ENCODE peak calls at places on chromosomes 4 and X, in nine cellular contexts. V, R, N, T, K, H, G, W and P are unnamed samples. For H3K4me1, the result is how much of the 10 kb centered on the place peaks cover.

GRCh38 chrX:2549874-2550273 is 49.1 kb upstream of the DHRSX start:
- DNase-seq in V (no peak), H (no peak), K (no peak), N (no peak), R (no peak), W (no peak), G (no peak), T (no peak), P (no peak)

GRCh38 chr4:7323872-7324650 is 110.7 kb downstream of the PSAPL1 start:
- DNase-seq in T (peak), K (no peak), H (no peak), R (no peak), W (no peak), V (no peak), G (no peak), N (no peak), P (no peak)

GRCh38 chr4:140628016-140628415 is 59.3 kb upstream of the UCP1 start:
- DNase-seq in K (no peak), V (no peak), G (no peak), R (no peak), T (no peak), W (no peak), N (no peak), H (no peak), P (no peak)

GRCh38 chr4:124437853-124438495 is 274.6 kb downstream of the ANKRD50 start:
- DNase-seq in N (no peak), H (peak), T (no peak), G (no peak), R (no peak), V (no peak), K (no peak), W (no peak), P (no peak)

GRCh38 chr4:24850669-24851068 is 55.3 kb downstream of the SOD3 start:
- DNase-seq in T (peak), K (no peak), W (no peak), H (peak), V (no peak), N (no peak), R (no peak), G (no peak), P (no peak)

GRCh38 chrX:51336584-51336983 is 4.0 kb downstream of the NUDT10 start:
- DNase-seq in T (no peak), G (no peak), R (peak), W (no peak), K (no peak), H (peak), V (peak), N (no peak), P (no peak)

GRCh38 chr4:76197971-76198410 is 15.6 kb downstream of the SCARB2 start:
- DNase-seq in K (no peak), G (peak), T (peak), H (peak), N (no peak), V (no peak), W (no peak), R (no peak), P (peak)

GRCh38 chr4:7876096-7876993 is 63.3 kb downstream of the AFAP1 start:
- DNase-seq in H (no peak), N (no peak), K (no peak), R (no peak), G (no peak), V (no peak), T (no peak), W (no peak), P (no peak)

GRCh38 chr4:94577136-94577535 is 125.4 kb downstream of the PDLIM5 start:
- DNase-seq in H (peak), T (no peak), K (no peak), W (no peak), G (no peak), V (peak), N (peak), R (no peak), P (no peak)

GRCh38 chrX:8724176-8724757 is 7.7 kb downstream of the ANOS1 start:
- DNase-seq in H (no peak), K (no peak), R (no peak), N (no peak), V (no peak), W (no peak), G (no peak), T (no peak), P (no peak)

GRCh38 chrX:22300130-22300529 is 27.4 kb downstream of the CBLL2 start:
- DNase-seq in W (no peak), G (no peak), N (no peak), H (no peak), T (peak), V (peak), R (no peak), K (no peak), P (no peak)

GRCh38 chr4:148998719-148999118 is 556.5 kb upstream of the NR3C2 start:
- DNase-seq in H (no peak), K (no peak), V (no peak), R (peak), N (no peak), W (no peak), T (no peak), G (no peak), P (no peak)

GRCh38 chrX:154732421-154733071 is 18.3 kb downstream of the GAB3 start:
- DNase-seq in K (no peak), N (no peak), G (no peak), H (no peak), R (no peak), T (no peak), V (no peak), W (no peak), P (no peak)

GRCh38 chrX:154733072-154733425 is 17.8 kb downstream of the GAB3 start:
- DNase-seq in K (no peak), T (no peak), R (no peak), V (no peak), H (no peak), W (no peak), N (no peak), G (no peak), P (no peak)

GRCh38 chrX:154731881-154732280 is 19.0 kb downstream of the GAB3 start:
- DNase-seq in G (no peak), K (no peak), R (no peak), N (no peak), V (no peak), H (no peak), T (no peak), W (no peak), P (no peak)

GRCh38 chrX:154735695-154736393 is 15.0 kb downstream of the GAB3 start:
- DNase-seq in R (no peak), T (peak), N (no peak), H (no peak), K (peak), V (peak), W (no peak), G (peak), P (no peak)

GRCh38 chrX:154734101-154734781 is 16.6 kb downstream of the GAB3 start:
- DNase-seq in G (peak), H (no peak), W (no peak), V (peak), N (no peak), K (peak), R (no peak), T (peak), P (no peak)
- H3K4me3 ChIP-seq in G (no peak), H (no peak), W (peak), V (no peak), N (peak), K (no peak), R (no peak), T (no peak), P (no peak)

GRCh38 chr4:128357286-128357685 is 69.7 kb upstream of the PGRMC2 start:
- DNase-seq in W (no peak), K (no peak), H (peak), R (no peak), G (no peak), T (no peak), V (no peak), N (no peak), P (no peak)
- H3K4me1 ChIP-seq in W (under half), K (under half), H (under half), R (under half), G (under half), T (under half), V (under half), N (under half), P (under half)

DNA sequence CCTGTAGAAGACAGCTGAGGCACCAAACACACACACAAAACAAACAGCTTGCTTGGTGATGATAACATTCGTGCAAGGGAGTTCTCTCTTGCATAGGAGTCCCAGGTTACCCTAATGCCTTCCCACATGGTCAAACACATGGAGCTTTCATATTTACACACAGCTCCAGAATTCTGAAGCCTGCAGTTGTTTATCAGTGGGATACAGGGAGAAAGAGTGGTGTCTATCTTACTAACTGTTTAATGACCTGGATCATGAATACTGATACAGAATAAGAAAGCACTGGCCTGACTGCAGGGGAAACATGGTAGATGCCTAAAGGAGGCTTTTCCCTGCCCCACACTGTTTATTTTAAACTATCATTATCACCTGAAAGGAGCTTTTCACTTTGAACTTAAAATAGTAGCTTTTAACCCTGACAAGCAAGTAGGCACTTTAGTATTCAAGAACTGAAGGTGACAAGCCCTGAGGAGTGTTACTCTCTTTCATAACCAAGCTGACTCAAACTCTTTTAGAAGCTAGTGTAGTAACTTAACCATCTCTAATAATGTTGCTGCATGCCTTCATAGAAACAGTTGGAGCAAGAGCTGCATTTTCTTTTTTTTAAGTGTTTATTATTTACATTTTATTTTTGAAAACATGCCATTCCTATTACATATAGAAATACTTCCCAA is 15.6 kb downstream of the TET2 start:
- DNase-seq in R (no peak), V (no peak), N (no peak), W (no peak), G (no peak), K (no peak), T (no peak), H (no peak), P (no peak)
- H3K4me3 ChIP-seq in R (no peak), V (no peak), N (no peak), W (no peak), G (no peak), K (no peak), T (no peak), H (no peak), P (no peak)

GRCh38 chr4:145101091-145101490 is 3.0 kb downstream of the ABCE1 start:
- DNase-seq in T (no peak), W (no peak), N (no peak), V (no peak), G (no peak), K (no peak), R (no peak), H (no peak), P (no peak)
- H3K4me1 ChIP-seq in T (under half), W (under half), N (under half), V (under half), G (under half), K (under half), R (under half), H (under half), P (under half)

DNA sequence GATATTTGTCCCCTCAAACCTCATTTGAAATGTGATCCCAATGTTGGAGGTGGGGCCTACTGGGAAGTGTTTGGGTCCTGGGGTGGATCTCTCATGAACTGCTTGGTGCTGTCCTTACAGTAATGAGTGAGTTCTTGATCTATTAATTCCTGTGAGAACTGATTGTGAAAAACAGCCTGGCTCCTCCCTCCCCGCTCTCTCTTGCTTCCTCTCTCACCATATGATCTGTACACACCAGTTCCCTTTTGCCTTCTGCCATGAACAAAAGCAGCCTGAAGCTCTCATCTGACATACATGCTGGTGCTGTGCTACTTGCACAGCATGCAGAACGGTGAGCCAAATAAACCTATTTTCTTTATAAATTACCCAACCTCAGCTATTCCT is 11.2 kb upstream of the YIPF7 start:
- DNase-seq in R (no peak), V (no peak), G (no peak), N (no peak), K (no peak), T (no peak), W (no peak), H (no peak), P (no peak)
- H3K4me3 ChIP-seq in R (no peak), V (no peak), G (no peak), N (no peak), K (no peak), T (no peak), W (no peak), H (no peak), P (no peak)

DNA sequence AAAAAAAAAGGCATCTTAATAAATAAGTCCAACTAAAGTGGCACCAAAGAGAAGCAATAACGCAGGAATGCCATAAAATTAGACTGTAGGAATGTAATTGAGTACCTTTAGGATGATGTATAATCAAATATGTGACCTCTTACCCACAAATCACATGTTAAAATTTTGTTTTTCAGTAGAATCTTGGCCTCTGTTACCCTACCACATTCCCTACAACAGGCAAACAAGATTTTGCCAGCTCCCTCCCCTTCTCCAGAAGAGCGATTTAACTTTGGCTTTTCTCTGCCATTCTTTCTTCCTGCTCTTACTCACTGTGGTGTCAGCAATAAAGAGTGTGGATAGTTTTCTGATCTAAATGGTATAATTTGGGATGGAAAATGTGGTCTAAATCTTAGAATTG is 57.2 kb downstream of the TRIM2 start:
- DNase-seq in W (no peak), R (no peak), N (no peak), H (no peak), G (no peak), V (no peak), T (no peak), K (no peak), P (no peak)
- H3K4me1 ChIP-seq in W (under half), R (under half), N (under half), H (under half), G (under half), V (under half), T (under half), K (under half), P (under half)

GRCh38 chrX:57596109-57596870 is 4.5 kb downstream of the ZXDB start:
- DNase-seq in G (no peak), H (no peak), T (no peak), W (no peak), N (no peak), R (no peak), V (no peak), K (no peak), P (no peak)
- H3K4me3 ChIP-seq in G (no peak), H (no peak), T (peak), W (no peak), N (peak), R (peak), V (no peak), K (no peak), P (peak)

DNA sequence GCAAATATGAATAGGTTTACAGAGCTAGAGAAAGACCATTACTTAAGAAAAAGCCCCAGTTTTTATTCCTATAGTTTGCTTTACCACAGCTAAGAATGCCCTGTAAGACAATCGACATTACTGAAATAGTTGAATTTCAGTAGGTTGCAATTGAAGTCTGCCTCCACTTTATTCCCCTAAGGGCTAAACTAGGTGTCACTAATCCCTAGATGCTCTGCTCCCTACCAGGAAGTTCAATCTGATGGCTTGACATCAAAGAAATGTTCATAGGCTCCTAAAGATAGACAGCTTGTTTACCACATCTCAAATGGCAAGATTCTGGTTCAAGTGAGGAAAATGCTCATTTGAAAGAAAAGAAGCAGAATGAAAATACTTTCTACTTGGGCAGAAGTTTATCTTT is 117.3 kb downstream of the SH3RF1 start:
- DNase-seq in T (no peak), V (no peak), H (no peak), R (no peak), G (no peak), K (no peak), W (no peak), N (no peak), P (no peak)
- H3K4me1 ChIP-seq in T (under half), V (under half), H (under half), R (under half), G (under half), K (under half), W (under half), N (under half), P (under half)

GRCh38 chrX:154918060-154918483 is 31.9 kb downstream of the F8A1 start:
- DNase-seq in K (peak), V (peak), W (no peak), R (peak), N (peak), T (peak), G (no peak), H (peak), P (no peak)
- H3K4me3 ChIP-seq in K (no peak), V (no peak), W (peak), R (peak), N (peak), T (peak), G (no peak), H (no peak), P (peak)